ENCODE peak calls at places on chromosomes 6 and 20, in ten cellular contexts. One of them, this sample, is unnamed.

GRCh38 chr6:164098857-164099534 is 684.5 kb downstream of the QKI start:
- DNase-seq in memory B cell: no peak
- DNase-seq in brain microvascular endothelial cell: no peak
- DNase-seq in mesothelial cell of epicardium: no peak
- DNase-seq in left kidney: no peak
- DNase-seq in stimulated activated CD4-positive, alpha-beta T cell treated with anti-CD3 and anti-CD28 coated beads, Interleukin-15, amount 100 ng/mL, for 1 hour: no peak
- DNase-seq in heart left ventricle: no peak
- DNase-seq in NCI-H187 treated with DMSO at 0.1 percent for 48 hours: no peak
- DNase-seq in tibial nerve: no peak
- DNase-seq in caudate nucleus: no peak
- DNase-seq in this sample: no peak

GRCh38 chr6:111722220-111722731 is 116.6 kb upstream of the TRAF3IP2 start:
- DNase-seq in tibial nerve: no peak
- DNase-seq in brain microvascular endothelial cell: peak; percentile 39
- DNase-seq in heart left ventricle: no peak
- DNase-seq in memory B cell: no peak
- DNase-seq in left kidney: no peak
- DNase-seq in NCI-H187 treated with DMSO at 0.1 percent for 48 hours: no peak
- DNase-seq in stimulated activated CD4-positive, alpha-beta T cell treated with anti-CD3 and anti-CD28 coated beads, Interleukin-15, amount 100 ng/mL, for 1 hour: no peak
- DNase-seq in mesothelial cell of epicardium: no peak
- DNase-seq in caudate nucleus: no peak
- DNase-seq in this sample: peak; percentile 14

GRCh38 chr20:37266940-37267683 is 5.5 kb upstream of the GHRH start:
- DNase-seq in stimulated activated CD4-positive, alpha-beta T cell treated with anti-CD3 and anti-CD28 coated beads, Interleukin-15, amount 100 ng/mL, for 1 hour: no peak
- DNase-seq in memory B cell: no peak
- DNase-seq in heart left ventricle: no peak
- DNase-seq in tibial nerve: no peak
- DNase-seq in brain microvascular endothelial cell: no peak
- DNase-seq in left kidney: no peak
- DNase-seq in caudate nucleus: no peak
- DNase-seq in mesothelial cell of epicardium: no peak
- DNase-seq in NCI-H187 treated with DMSO at 0.1 percent for 48 hours: no peak
- DNase-seq in this sample: no peak

GRCh38 chr6:166637806-166638458 is 10.9 kb upstream of the RPS6KA2 start:
- DNase-seq in mesothelial cell of epicardium: no peak
- DNase-seq in heart left ventricle: no peak
- DNase-seq in memory B cell: no peak
- DNase-seq in NCI-H187 treated with DMSO at 0.1 percent for 48 hours: no peak
- DNase-seq in caudate nucleus: no peak
- DNase-seq in stimulated activated CD4-positive, alpha-beta T cell treated with anti-CD3 and anti-CD28 coated beads, Interleukin-15, amount 100 ng/mL, for 1 hour: no peak
- DNase-seq in tibial nerve: no peak
- DNase-seq in brain microvascular endothelial cell: no peak
- DNase-seq in left kidney: peak; percentile 77
- DNase-seq in this sample: no peak

GRCh38 chr6:36772401-36772800 is 66.8 kb downstream of the CPNE5 start:
- DNase-seq in brain microvascular endothelial cell: no peak
- DNase-seq in caudate nucleus: no peak
- DNase-seq in NCI-H187 treated with DMSO at 0.1 percent for 48 hours: no peak
- DNase-seq in left kidney: no peak
- DNase-seq in tibial nerve: no peak
- DNase-seq in memory B cell: no peak
- DNase-seq in stimulated activated CD4-positive, alpha-beta T cell treated with anti-CD3 and anti-CD28 coated beads, Interleukin-15, amount 100 ng/mL, for 1 hour: no peak
- DNase-seq in heart left ventricle: no peak
- DNase-seq in mesothelial cell of epicardium: no peak
- DNase-seq in this sample: no peak

GRCh38 chr20:51333971-51334370 is 208.5 kb downstream of the NFATC2 start:
- DNase-seq in left kidney: no peak
- DNase-seq in brain microvascular endothelial cell: no peak
- DNase-seq in tibial nerve: no peak
- DNase-seq in stimulated activated CD4-positive, alpha-beta T cell treated with anti-CD3 and anti-CD28 coated beads, Interleukin-15, amount 100 ng/mL, for 1 hour: no peak
- DNase-seq in memory B cell: no peak
- DNase-seq in mesothelial cell of epicardium: no peak
- DNase-seq in heart left ventricle: no peak
- DNase-seq in caudate nucleus: no peak
- DNase-seq in NCI-H187 treated with DMSO at 0.1 percent for 48 hours: no peak
- DNase-seq in this sample: no peak

GRCh38 chr6:44223471-44224153 is at the start of gene SLC29A1:
- DNase-seq in memory B cell: peak; percentile 76
- DNase-seq in left kidney: peak; percentile 89
- DNase-seq in heart left ventricle: peak; percentile 91
- DNase-seq in brain microvascular endothelial cell: no peak
- DNase-seq in mesothelial cell of epicardium: peak; percentile 44
- DNase-seq in stimulated activated CD4-positive, alpha-beta T cell treated with anti-CD3 and anti-CD28 coated beads, Interleukin-15, amount 100 ng/mL, for 1 hour: peak; percentile 69
- DNase-seq in NCI-H187 treated with DMSO at 0.1 percent for 48 hours: no peak
- DNase-seq in caudate nucleus: peak; percentile 70
- DNase-seq in tibial nerve: peak; percentile 76
- DNase-seq in this sample: peak; percentile 76

GRCh38 chr6:2851727-2852513 is 10.3 kb upstream of the SERPINB1 start:
- DNase-seq in memory B cell: no peak
- DNase-seq in mesothelial cell of epicardium: no peak
- DNase-seq in NCI-H187 treated with DMSO at 0.1 percent for 48 hours: no peak
- DNase-seq in brain microvascular endothelial cell: no peak
- DNase-seq in left kidney: no peak
- DNase-seq in heart left ventricle: peak; percentile 26
- DNase-seq in caudate nucleus: no peak
- DNase-seq in stimulated activated CD4-positive, alpha-beta T cell treated with anti-CD3 and anti-CD28 coated beads, Interleukin-15, amount 100 ng/mL, for 1 hour: no peak
- DNase-seq in tibial nerve: no peak
- DNase-seq in this sample: no peak

GRCh38 chr6:62803094-62803493 is 408.2 kb upstream of the FKBP1C start:
- DNase-seq in stimulated activated CD4-positive, alpha-beta T cell treated with anti-CD3 and anti-CD28 coated beads, Interleukin-15, amount 100 ng/mL, for 1 hour: no peak
- DNase-seq in NCI-H187 treated with DMSO at 0.1 percent for 48 hours: no peak
- DNase-seq in tibial nerve: no peak
- DNase-seq in caudate nucleus: no peak
- DNase-seq in heart left ventricle: no peak
- DNase-seq in mesothelial cell of epicardium: no peak
- DNase-seq in memory B cell: no peak
- DNase-seq in brain microvascular endothelial cell: no peak
- DNase-seq in left kidney: no peak
- DNase-seq in this sample: no peak

GRCh38 chr6:138013949-138014348 is 93.3 kb downstream of the PERP start:
- DNase-seq in caudate nucleus: no peak
- DNase-seq in NCI-H187 treated with DMSO at 0.1 percent for 48 hours: no peak
- DNase-seq in heart left ventricle: no peak
- DNase-seq in stimulated activated CD4-positive, alpha-beta T cell treated with anti-CD3 and anti-CD28 coated beads, Interleukin-15, amount 100 ng/mL, for 1 hour: no peak
- DNase-seq in brain microvascular endothelial cell: no peak
- DNase-seq in left kidney: no peak
- DNase-seq in mesothelial cell of epicardium: no peak
- DNase-seq in memory B cell: no peak
- DNase-seq in tibial nerve: no peak
- DNase-seq in this sample: no peak

GRCh38 chr6:84768442-84769174 is 4.2 kb upstream of the TBX18 start:
- DNase-seq in stimulated activated CD4-positive, alpha-beta T cell treated with anti-CD3 and anti-CD28 coated beads, Interleukin-15, amount 100 ng/mL, for 1 hour: no peak
- DNase-seq in heart left ventricle: no peak
- DNase-seq in mesothelial cell of epicardium: no peak
- DNase-seq in caudate nucleus: no peak
- DNase-seq in brain microvascular endothelial cell: peak; percentile 78
- DNase-seq in memory B cell: no peak
- DNase-seq in NCI-H187 treated with DMSO at 0.1 percent for 48 hours: no peak
- DNase-seq in left kidney: peak; percentile 55
- DNase-seq in tibial nerve: peak; percentile 37
- DNase-seq in this sample: no peak

This sample was measured in myocyte.